ENCODE peak calls at places on chromosomes 16 and 17, in five cellular contexts. W, S, X, L and J are unnamed samples.

GRCh38 chr17:60390223-60390622 is 1.7 kb downstream of the USP32 start:
- DNase-seq in W (no peak), X (peak), S (peak), L (no peak), J (no peak)

GRCh38 chr17:68204736-68205135 is 43.1 kb upstream of the AMZ2 start:
- DNase-seq in W (no peak), S (no peak), L (no peak), X (no peak), J (peak)

GRCh38 chr16:86510465-86511261 is at the start of gene FOXF1:
- DNase-seq in S (peak), W (no peak), L (no peak), X (peak), J (no peak)

GRCh38 chr17:77332034-77332971 is 191.5 kb downstream of the SEC14L1 start:
- DNase-seq in S (peak), W (no peak), X (no peak), L (no peak), J (peak)

GRCh38 chr17:17971431-17972125 is 622 bp downstream of the TOM1L2 start:
- DNase-seq in S (no peak), X (no peak), L (no peak), W (peak), J (peak)

GRCh38 chr17:55327225-55328088 is 62.7 kb downstream of the HLF start:
- DNase-seq in L (no peak), X (no peak), S (no peak), W (no peak), J (no peak)

GRCh38 chr17:64718058-64718457 is 56.0 kb upstream of the SMURF2 start:
- DNase-seq in S (no peak), W (no peak), X (no peak), L (peak), J (no peak)

GRCh38 chr17:14019186-14019956 is 49.9 kb upstream of the COX10 start:
- DNase-seq in X (peak), W (no peak), S (peak), L (no peak), J (no peak)

GRCh38 chr16:31357324-31358156 is 2.6 kb downstream of the ITGAX start:
- DNase-seq in S (peak), W (no peak), X (peak), L (no peak), J (no peak)